ENCODE peak calls at places on chromosomes 11 and 22, in five cellular contexts. X is EH, W is COLO829, V is brain microvascular endothelial cell, S is NCI-H1092. T is an unnamed sample.

GRCh38 chr11:16278273-16278672 is 78.1 kb downstream of the SOX6 start:
- DNase-seq in S (no peak), W (no peak), X (no peak), V (no peak), T (no peak)

GRCh38 chr22:32951807-32952153 is 106.4 kb downstream of the SYN3 start:
- DNase-seq in X (no peak), S (no peak), W (no peak), V (no peak), T (no peak)

GRCh38 chr11:1665313-1665712 is 31.7 kb upstream of the KRTAP5-6 start:
- DNase-seq in S (no peak), V (no peak), W (no peak), X (no peak), T (no peak)

GRCh38 chr11:68798221-68798813 is 43.4 kb downstream of the CPT1A start:
- DNase-seq in W (no peak), X (peak; percentile 25), S (peak; percentile 11), V (no peak), T (peak; percentile 25)

GRCh38 chr11:63015521-63016215 is at the start of gene SLC22A8:
- DNase-seq in X (no peak), W (no peak), V (no peak), S (no peak), T (no peak)

GRCh38 chr22:23306438-23306921 is 126.2 kb downstream of the BCR start:
- DNase-seq in S (no peak), W (no peak), X (peak; percentile 69), V (peak; percentile 74), T (peak; percentile 46)

GRCh38 chr11:92886243-92886905 is 83.1 kb upstream of the MTNR1B start:
- DNase-seq in W (peak; percentile 72), V (peak; percentile 61), S (peak; percentile 81), X (peak; percentile 66), T (peak; percentile 59)

GRCh38 chr11:114166897-114167323 is 107.4 kb downstream of the ZBTB16 start:
- DNase-seq in X (peak; percentile 91), S (peak; percentile 42), W (peak; percentile 79), V (peak; percentile 72), T (peak; percentile 64)

GRCh38 chr11:65663634-65664200 is 1.0 kb upstream of the RELA start:
- DNase-seq in W (peak; percentile 35), X (peak; percentile 66), V (no peak), S (no peak), T (peak; percentile 53)

GRCh38 chr11:112499153-112499907 is 238.7 kb upstream of the PLET1 start:
- DNase-seq in V (no peak), X (no peak), S (no peak), W (peak; percentile 25), T (no peak)

GRCh38 chr11:45864041-45864440 is 16.8 kb downstream of the CRY2 start:
- DNase-seq in W (no peak), V (no peak), X (no peak), S (no peak), T (no peak)

GRCh38 chr22:44797181-44797720 is 44.9 kb downstream of the ARHGAP8 start:
- DNase-seq in W (no peak), X (no peak), S (no peak), V (no peak), T (no peak)

T was measured in Daoy.